ENCODE peak calls at places on chromosomes 5 and 9, in eight cellular contexts. X, D, Y, L, M, C, J and W are unnamed samples.
A peak's percentile ranks its signal among the peaks of the same experiment; 100 is the strongest.

GRCh38 chr9:133946840-133947486 is 45.2 kb downstream of the VAV2 start:
- DNase-seq in X (peak; percentile 10), D (no peak), Y (no peak), L (no peak), M (no peak), C (no peak), J (no peak), W (no peak)

GRCh38 chr9:76302947-76303550 is 91.2 kb downstream of the RFK start:
- DNase-seq in X (no peak), D (peak; percentile 52), Y (peak; percentile 77), L (no peak), M (peak; percentile 77), C (peak; percentile 17), J (no peak), W (no peak)

GRCh38 chr9:93944011-93944410 is 11.1 kb downstream of the BARX1 start:
- DNase-seq in X (no peak), D (no peak), Y (no peak), L (no peak), M (no peak), C (no peak), J (no peak), W (no peak)

GRCh38 chr9:123820139-123820538 is 109.8 kb downstream of the DENND1A start:
- DNase-seq in X (no peak), D (no peak), Y (no peak), L (no peak), M (no peak), C (no peak), J (no peak), W (no peak)

GRCh38 chr5:179436321-179437122 is 91.3 kb upstream of the ADAMTS2 start:
- DNase-seq in X (no peak), D (no peak), Y (no peak), L (no peak), M (no peak), C (no peak), J (no peak), W (no peak)

GRCh38 chr5:141914154-141914743 is 9.4 kb upstream of the DELE1 start:
- DNase-seq in X (peak; percentile 48), D (peak; percentile 49), Y (peak; percentile 11), L (no peak), M (peak; percentile 23), C (no peak), J (no peak), W (no peak)

GRCh38 chr9:125985142-125985997 is 238.2 kb downstream of the PBX3 start:
- DNase-seq in X (no peak), D (no peak), Y (no peak), L (no peak), M (no peak), C (no peak), J (no peak), W (no peak)

GRCh38 chr9:125850231-125850630 is 103.1 kb downstream of the PBX3 start:
- DNase-seq in X (no peak), D (no peak), Y (no peak), L (no peak), M (no peak), C (no peak), J (no peak), W (no peak)

GRCh38 chr9:35051069-35051967 is 21.1 kb downstream of the VCP start:
- DNase-seq in X (peak; percentile 36), D (peak; percentile 46), Y (peak; percentile 73), L (no peak), M (peak; percentile 75), C (no peak), J (no peak), W (no peak)

GRCh38 chr9:91930475-91930874 is 19.6 kb downstream of the ROR2 start:
- DNase-seq in X (no peak), D (no peak), Y (peak; percentile 44), L (no peak), M (peak; percentile 32), C (no peak), J (no peak), W (no peak)

GRCh38 chr9:91937031-91937430 is 13.0 kb downstream of the ROR2 start:
- DNase-seq in X (no peak), D (no peak), Y (no peak), L (no peak), M (no peak), C (no peak), J (no peak), W (no peak)

GRCh38 chr9:91935066-91935729 is 14.8 kb downstream of the ROR2 start:
- DNase-seq in X (no peak), D (no peak), Y (no peak), L (no peak), M (no peak), C (no peak), J (no peak), W (no peak)

GRCh38 chr9:91935805-91936204 is 14.2 kb downstream of the ROR2 start:
- DNase-seq in X (no peak), D (no peak), Y (no peak), L (no peak), M (no peak), C (no peak), J (no peak), W (no peak)

DNA sequence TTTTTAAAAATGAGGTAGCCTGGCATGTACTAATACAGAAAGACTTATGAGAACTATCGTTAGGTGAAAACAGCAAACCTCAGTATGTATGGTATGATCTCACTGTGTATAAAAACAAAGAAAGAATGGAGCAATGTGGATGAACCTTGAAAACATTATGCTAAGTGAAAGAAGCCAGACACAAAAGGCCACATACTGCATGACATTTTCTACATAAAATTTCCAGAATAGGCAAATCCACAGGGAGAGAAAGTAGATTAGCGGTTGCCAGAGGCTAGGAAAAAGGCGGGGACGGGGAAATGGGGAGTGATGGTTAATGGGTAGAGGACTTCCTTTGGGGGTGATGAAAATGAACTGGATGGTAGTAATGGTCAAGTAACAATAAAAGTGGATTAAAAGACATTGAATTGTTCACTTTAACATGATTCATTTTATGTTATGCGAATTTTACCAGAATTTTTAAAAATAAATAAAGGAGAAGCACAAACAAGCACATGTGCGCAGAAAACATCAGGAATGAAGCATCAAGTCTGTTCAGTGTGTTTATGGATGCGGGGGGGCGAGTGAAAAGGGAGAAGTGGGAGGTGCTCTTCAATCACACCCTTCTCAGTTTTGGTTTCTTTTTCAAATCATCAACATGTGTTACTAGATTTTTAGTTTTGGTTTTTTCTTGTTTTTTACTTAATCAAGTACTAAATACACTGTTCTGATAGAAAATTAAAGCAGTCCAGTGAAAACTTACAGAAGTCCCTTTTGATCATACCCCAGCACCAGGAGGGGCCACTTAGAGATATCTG is 16.3 kb downstream of the ROR2 start:
- DNase-seq in X (no peak), D (no peak), Y (peak; percentile 26), L (no peak), M (peak; percentile 48), C (no peak), J (no peak), W (no peak)
- H3K4me3 ChIP-seq in X (no peak overlapping the region), D (no peak overlapping the region), Y (no peak overlapping the region), L (no peak overlapping the region), M (no peak overlapping the region), C (no peak overlapping the region), J (no peak overlapping the region), W (no peak overlapping the region)

DNA sequence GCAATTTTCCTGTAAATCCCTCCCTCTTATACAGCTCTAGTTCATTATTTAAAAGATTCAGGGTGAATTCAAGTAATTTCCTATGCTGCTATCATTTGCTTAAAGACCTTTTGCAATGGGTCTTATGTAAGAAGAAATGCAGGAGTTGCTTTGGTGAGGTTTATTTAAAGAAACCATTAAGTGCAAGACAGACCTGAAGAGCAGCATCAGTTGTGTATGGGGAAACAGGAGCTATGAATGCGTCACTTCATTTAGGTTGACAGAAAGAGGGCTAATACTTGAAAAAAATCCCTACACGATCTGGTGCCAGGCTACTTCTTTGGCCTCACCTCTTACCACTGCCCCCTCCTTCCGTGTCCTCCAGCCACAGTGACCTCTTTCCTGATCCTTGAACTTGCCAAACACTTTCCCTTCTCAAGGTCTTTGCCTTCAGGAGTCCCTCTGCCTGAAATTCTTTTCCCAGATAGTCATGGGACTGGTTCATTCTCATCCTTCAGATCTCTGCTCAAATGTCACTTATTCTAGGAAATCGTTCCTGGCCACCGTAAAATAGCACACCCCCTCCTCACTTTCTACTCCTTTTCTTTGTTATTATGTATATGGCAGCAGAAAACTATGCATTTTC is 1.4 kb upstream of the JAK2 start:
- DNase-seq in X (no peak), D (no peak), Y (no peak), L (no peak), M (no peak), C (no peak), J (no peak), W (no peak)
- H3K4me3 ChIP-seq in X (peak overlapping the region; percentile 84), D (no peak overlapping the region), Y (peak overlapping the region; percentile 70), L (peak overlapping the region; percentile 87), M (peak overlapping the region; percentile 55), C (no peak overlapping the region), J (no peak overlapping the region), W (peak overlapping the region; percentile 81)

GRCh38 chr5:1385395-1386273 is 40.7 kb upstream of the CLPTM1L start:
- DNase-seq in X (peak; percentile 87), D (peak; percentile 93), Y (peak; percentile 60), L (no peak), M (peak; percentile 67), C (peak; percentile 4), J (peak; percentile 84), W (no peak)

GRCh38 chr5:1387876-1388275 is 43.0 kb upstream of the CLPTM1L start:
- DNase-seq in X (no peak), D (no peak), Y (no peak), L (no peak), M (no peak), C (no peak), J (no peak), W (no peak)

GRCh38 chr5:1386274-1386717 is 41.4 kb upstream of the CLPTM1L start:
- DNase-seq in X (peak; percentile 38), D (peak; percentile 54), Y (peak; percentile 45), L (no peak), M (peak; percentile 47), C (no peak), J (peak; percentile 38), W (no peak)

GRCh38 chr5:1388383-1388967 is 43.6 kb upstream of the CLPTM1L start:
- DNase-seq in X (no peak), D (no peak), Y (no peak), L (no peak), M (no peak), C (no peak), J (no peak), W (no peak)

GRCh38 chr5:1387059-1387755 is 42.3 kb upstream of the CLPTM1L start:
- DNase-seq in X (no peak), D (no peak), Y (no peak), L (no peak), M (no peak), C (no peak), J (no peak), W (no peak)
- H3K4me3 ChIP-seq in X (no peak overlapping the region), D (no peak overlapping the region), Y (no peak overlapping the region), L (no peak overlapping the region), M (no peak overlapping the region), C (no peak overlapping the region), J (no peak overlapping the region), W (no peak overlapping the region)

DNA sequence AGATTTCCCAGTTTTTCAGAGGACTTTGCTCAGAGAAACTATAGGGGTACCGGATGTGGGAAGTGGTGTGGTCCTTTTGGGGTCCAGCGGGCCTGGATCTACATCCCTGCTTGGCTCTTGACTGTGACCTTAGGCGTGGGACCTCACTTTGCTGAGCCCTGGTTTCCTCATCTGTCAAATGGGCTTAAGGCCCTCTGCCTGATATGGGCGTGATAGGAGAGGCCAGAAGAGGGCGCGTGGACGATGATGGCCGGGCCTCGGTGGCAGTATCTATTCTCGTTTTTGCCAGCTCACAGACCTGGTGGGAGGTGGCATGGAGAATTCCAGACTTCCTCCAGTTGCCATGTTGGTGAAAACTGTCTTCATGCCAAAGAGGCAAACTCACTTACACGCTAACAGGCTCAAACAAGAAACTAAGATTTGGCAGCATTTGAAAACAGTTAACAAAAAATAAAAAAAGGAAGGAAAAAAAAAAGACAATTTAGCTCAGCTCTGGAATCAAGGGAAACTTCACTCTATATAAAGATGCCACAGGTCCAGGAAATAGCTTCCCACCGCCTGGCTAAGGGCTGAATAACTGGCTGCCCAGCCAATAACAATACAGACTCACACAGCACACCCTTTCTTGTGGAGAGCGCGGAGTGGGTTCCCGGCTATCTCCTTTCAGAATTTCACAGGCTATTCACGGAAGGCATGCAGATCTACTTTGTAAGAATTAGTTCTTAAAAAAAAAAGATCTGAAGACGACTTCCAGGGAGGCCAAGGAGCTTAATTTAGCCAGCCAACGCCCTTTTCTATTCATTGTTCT is 1.7 kb downstream of the SH3PXD2B start:
- DNase-seq in X (no peak), D (no peak), Y (peak; percentile 78), L (peak; percentile 39), M (peak; percentile 77), C (no peak), J (peak; percentile 45), W (peak; percentile 41)
- H3K4me3 ChIP-seq in X (peak overlapping the region; percentile 86), D (no peak overlapping the region), Y (peak overlapping the region; percentile 95), L (peak overlapping the region; percentile 88), M (peak overlapping the region; percentile 86), C (peak overlapping the region; percentile 72), J (peak overlapping the region; percentile 92), W (peak overlapping the region; percentile 92)